ENCODE peak calls at places on chromosomes 12 and 14, in five cellular contexts. A is psoas muscle, F is stomach, U is tibial nerve, Q is body of pancreas. E is an unnamed sample. For H3K9me3 and H3K4me1, the result is how much of the 10 kb centered on the place peaks cover.

GRCh38 chr12:115261691-115262398 is 577.9 kb upstream of the TBX3 start:
- DNase-seq in A (no peak), F (no peak), U (no peak), Q (no peak), E (no peak)

GRCh38 chr12:19121449-19122018 is 8.0 kb upstream of the PLEKHA5 start:
- DNase-seq in A (no peak), F (no peak), U (no peak), Q (no peak), E (no peak)

GRCh38 chr14:98233656-98234055 is 1038.3 kb downstream of the BCL11B start:
- DNase-seq in A (no peak), F (no peak), U (no peak), Q (no peak), E (no peak)

GRCh38 chr14:89639687-89640086 is 222.7 kb upstream of the FOXN3 start:
- DNase-seq in A (no peak), F (no peak), U (no peak), Q (no peak), E (no peak)

GRCh38 chr12:68884251-68884650 is 48.7 kb downstream of the CPM start:
- DNase-seq in A (no peak), F (no peak), U (no peak), Q (no peak), E (no peak)

GRCh38 chr12:79424109-79424721 is 266.5 kb downstream of the PAWR start:
- DNase-seq in A (no peak), F (no peak), U (no peak), Q (no peak), E (no peak)

GRCh38 chr12:16359512-16360491 is 12.4 kb downstream of the MGST1 start:
- DNase-seq in A (peak), F (peak), U (peak), Q (peak), E (no peak)

GRCh38 chr14:35399083-35399807 is 5.3 kb downstream of the NFKBIA start:
- DNase-seq in A (peak), F (no peak), U (no peak), Q (no peak), E (no peak)

GRCh38 chr14:20998674-20999366 is at the start of gene SLC39A2:
- DNase-seq in A (no peak), F (no peak), U (no peak), Q (peak), E (no peak)

GRCh38 chr12:109550310-109550680 is 23.0 kb downstream of the MMAB start:
- DNase-seq in A (no peak), F (no peak), U (no peak), Q (no peak), E (no peak)

GRCh38 chr12:89796798-89797382 is 88.3 kb upstream of the ATP2B1 start:
- DNase-seq in A (no peak), F (no peak), U (no peak), Q (no peak), E (no peak)

GRCh38 chr14:32761381-32761968 is 177.2 kb upstream of the NPAS3 start:
- DNase-seq in A (no peak), F (no peak), U (no peak), Q (no peak), E (no peak)

GRCh38 chr12:88420460-88420859 is 159.8 kb downstream of the KITLG start:
- DNase-seq in A (no peak), F (no peak), U (no peak), Q (no peak), E (no peak)

GRCh38 chr12:116284401-116284800 is 6.9 kb upstream of the MED13L start:
- DNase-seq in A (no peak), F (no peak), U (no peak), Q (no peak), E (no peak)

GRCh38 chr12:59548930-59549329 is 46.9 kb upstream of the SLC16A7 start:
- DNase-seq in A (no peak), F (peak), U (no peak), Q (no peak), E (no peak)

GRCh38 chr12:85920324-85920947 is 46.3 kb downstream of the NTS start:
- DNase-seq in A (no peak), F (no peak), U (no peak), Q (no peak), E (no peak)

GRCh38 chr14:104739026-104739425 is 13.9 kb upstream of the SIVA1 start:
- DNase-seq in A (no peak), F (no peak), U (no peak), Q (no peak), E (no peak)

GRCh38 chr12:3542911-3543310 is 51.9 kb downstream of the PRMT8 start:
- DNase-seq in A (no peak), F (no peak), U (no peak), Q (no peak), E (no peak)

GRCh38 chr12:3644103-3644502 is 108.8 kb downstream of the CRACR2A start:
- DNase-seq in A (no peak), F (no peak), U (no peak), Q (no peak), E (no peak)

GRCh38 chr12:31524791-31525495 is 66.0 kb downstream of the DENND5B start:
- DNase-seq in A (no peak), F (no peak), U (no peak), Q (no peak), E (no peak)

GRCh38 chr12:54390176-54390667 is 5.7 kb upstream of the ZNF385A start:
- DNase-seq in A (peak), F (no peak), U (no peak), Q (no peak), E (no peak)

GRCh38 chr12:54392485-54393349 is 8.2 kb upstream of the ZNF385A start:
- DNase-seq in A (peak), F (no peak), U (no peak), Q (no peak), E (no peak)

GRCh38 chr12:54389139-54389508 is 4.6 kb upstream of the ZNF385A start:
- DNase-seq in A (peak), F (no peak), U (no peak), Q (no peak), E (no peak)

GRCh38 chr12:54389536-54390175 is 5.1 kb upstream of the ZNF385A start:
- DNase-seq in A (peak), F (no peak), U (no peak), Q (no peak), E (no peak)

GRCh38 chr12:54390668-54391551 is 6.4 kb upstream of the ZNF385A start:
- DNase-seq in A (peak), F (peak), U (no peak), Q (peak), E (peak)
- TF ChIP-seq CTCF in A (no peak), F (no peak), U (no peak), Q (no peak), E (no peak)

GRCh38 chr12:45034861-45035265 is 16.0 kb downstream of the DBX2 start:
- DNase-seq in A (no peak), F (no peak), U (no peak), Q (no peak), E (no peak)

GRCh38 chr12:45040977-45041376 is 9.9 kb downstream of the DBX2 start:
- DNase-seq in A (no peak), F (no peak), U (no peak), Q (no peak), E (no peak)

GRCh38 chr12:45042599-45042998 is 8.3 kb downstream of the DBX2 start:
- DNase-seq in A (no peak), F (no peak), U (no peak), Q (no peak), E (no peak)

DNA sequence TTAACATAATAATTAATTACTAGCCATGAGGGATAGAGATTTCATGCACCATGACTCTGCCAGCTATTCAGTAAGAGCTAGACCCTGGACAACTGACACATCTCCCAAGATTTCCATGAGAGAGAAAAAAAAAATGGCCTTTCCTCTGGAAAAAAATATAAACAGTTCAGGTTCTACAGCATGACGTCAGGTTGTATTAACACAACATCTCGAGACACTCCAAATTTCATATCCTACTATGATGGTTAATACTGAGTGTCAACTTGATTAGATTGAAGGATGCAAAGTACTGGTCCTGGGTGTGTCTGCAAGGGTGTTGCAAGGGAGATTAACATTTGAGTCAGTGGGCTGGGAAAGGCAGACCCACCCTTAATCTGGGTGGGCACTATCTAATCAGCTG is 11.1 kb downstream of the DBX2 start:
- DNase-seq in A (no peak), F (no peak), U (no peak), Q (no peak), E (no peak)
- H3K9me3 ChIP-seq in A (under half), F (under half), U (under half), Q (under half), E (under half)

DNA sequence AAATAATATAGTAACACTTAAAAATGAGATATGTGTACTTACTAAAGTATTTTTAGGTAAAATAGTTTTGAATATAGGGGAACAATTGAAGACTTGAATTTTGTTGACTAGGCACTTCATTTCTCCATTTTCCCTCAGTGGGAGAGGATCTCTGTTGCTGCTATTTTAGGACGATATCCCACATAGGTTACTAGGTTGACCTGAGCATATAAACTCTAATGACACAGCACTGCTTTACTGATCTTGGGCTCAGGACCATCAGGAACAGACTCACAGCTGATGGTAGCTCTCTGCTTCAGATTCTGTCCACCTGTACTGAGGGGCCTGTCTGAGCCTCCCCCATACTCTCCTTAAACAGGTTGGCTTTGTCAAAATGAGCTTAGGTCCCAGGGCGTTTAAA is 5.9 kb downstream of the NEDD1 start:
- DNase-seq in A (no peak), F (no peak), U (no peak), Q (no peak), E (no peak)
- H3K4me1 ChIP-seq in A (under half), F (under half), U (under half), Q (under half), E (under half)

GRCh38 chr12:49017764-49018281 is 753 bp downstream of the PRKAG1 start:
- DNase-seq in A (peak), F (no peak), U (no peak), Q (peak), E (no peak)
- TF ChIP-seq CTCF in A (no peak), F (peak), U (no peak), Q (no peak), E (no peak)

GRCh38 chr14:106631886-106632285 is 1105.5 kb downstream of the TMEM121 start:
- DNase-seq in A (no peak), F (no peak), U (no peak), Q (no peak), E (no peak)

GRCh38 chr14:106635569-106635968 is 1109.2 kb downstream of the TMEM121 start:
- DNase-seq in A (no peak), F (no peak), U (no peak), Q (no peak), E (no peak)
- H3K9me3 ChIP-seq in A (under half), F (under half), U (under half), Q (under half), E (under half)

DNA sequence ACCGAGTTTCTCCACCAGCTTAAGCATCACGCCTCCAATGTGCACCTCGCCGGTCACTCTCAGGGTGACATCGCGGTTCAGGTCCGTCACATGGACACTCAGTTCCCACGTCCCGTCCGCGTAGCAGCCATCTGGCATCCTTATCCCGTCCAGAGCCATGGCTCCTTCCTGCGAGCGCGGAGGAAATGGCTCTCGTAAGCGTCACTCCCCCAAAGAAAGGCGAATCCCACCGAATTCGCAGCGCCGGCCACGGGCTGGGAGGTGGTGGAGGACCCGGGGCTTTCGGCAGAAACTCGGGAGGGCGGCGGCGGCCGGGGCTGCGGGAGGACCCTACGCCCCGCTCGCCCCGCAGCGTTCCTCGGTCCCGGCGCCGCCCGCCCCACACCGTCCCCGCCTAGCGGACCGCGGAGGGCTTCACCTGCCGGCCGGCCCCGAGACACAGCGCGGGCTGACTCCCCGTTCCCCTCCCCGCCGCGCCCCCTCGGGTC is 396 bp downstream of the FERMT2 start:
- DNase-seq in A (peak), F (peak), U (no peak), Q (peak), E (peak)
- H3K4me1 ChIP-seq in A (under half), F (half or more), U (under half), Q (under half), E (under half)

GRCh38 chr12:34346372-34347034 is 324.2 kb downstream of the ALG10 start:
- DNase-seq in A (no peak), F (no peak), U (no peak), Q (no peak), E (no peak)

GRCh38 chr12:34348836-34349672 is 326.8 kb downstream of the ALG10 start:
- DNase-seq in A (no peak), F (no peak), U (no peak), Q (no peak), E (no peak)

GRCh38 chr12:34345801-34346200 is 323.5 kb downstream of the ALG10 start:
- DNase-seq in A (no peak), F (no peak), U (no peak), Q (no peak), E (no peak)

GRCh38 chr12:34348064-34348463 is 325.8 kb downstream of the ALG10 start:
- DNase-seq in A (no peak), F (no peak), U (no peak), Q (no peak), E (no peak)

GRCh38 chr12:34347367-34347766 is 325.1 kb downstream of the ALG10 start:
- DNase-seq in A (no peak), F (no peak), U (no peak), Q (no peak), E (no peak)
- TF ChIP-seq CTCF in A (no peak), F (no peak), U (no peak), Q (no peak), E (no peak)

GRCh38 chr14:53950031-53950793 is 6.4 kb downstream of the BMP4 start:
- DNase-seq in A (no peak), F (no peak), U (no peak), Q (no peak), E (peak)

GRCh38 chr14:53947452-53948180 is 9.0 kb downstream of the BMP4 start:
- DNase-seq in A (no peak), F (no peak), U (no peak), Q (no peak), E (no peak)

GRCh38 chr14:53946404-53947400 is 9.9 kb downstream of the BMP4 start:
- DNase-seq in A (no peak), F (no peak), U (no peak), Q (peak), E (peak)

GRCh38 chr14:53949201-53949600 is 7.4 kb downstream of the BMP4 start:
- DNase-seq in A (no peak), F (no peak), U (no peak), Q (no peak), E (no peak)

DNA sequence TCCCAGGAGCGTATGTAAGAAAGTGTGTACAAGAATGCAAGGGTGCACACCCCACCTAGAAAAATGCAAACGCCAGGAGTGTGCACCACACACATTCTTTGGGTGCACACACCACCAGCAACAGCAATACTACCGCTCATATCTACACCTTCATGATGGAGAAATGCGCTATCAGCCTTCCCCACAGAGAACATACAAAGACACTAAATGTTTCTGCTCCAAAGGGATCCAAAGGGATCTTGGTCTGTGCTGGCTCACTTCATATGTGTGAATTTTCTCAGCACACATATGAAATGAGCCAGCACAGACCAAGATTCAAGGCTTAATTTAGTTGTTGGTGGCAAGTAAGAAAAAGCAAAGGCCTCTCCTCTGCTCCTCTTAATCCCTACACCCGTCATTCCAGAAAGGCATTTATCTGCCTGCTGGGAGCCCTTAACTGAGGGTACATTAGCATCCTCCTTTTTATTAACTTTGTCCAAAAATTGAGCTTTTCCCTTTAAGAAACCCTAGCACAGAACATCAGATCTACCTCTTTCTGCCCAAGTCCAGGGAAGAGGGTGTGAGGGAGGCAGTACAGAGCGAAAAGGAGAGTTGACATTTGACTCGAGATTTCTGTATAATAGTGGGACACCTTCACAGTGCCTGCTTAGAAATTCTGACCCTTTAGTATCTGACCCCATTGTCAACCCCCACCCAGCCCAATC is 8.3 kb downstream of the BMP4 start:
- DNase-seq in A (no peak), F (no peak), U (no peak), Q (no peak), E (no peak)
- H3K9me3 ChIP-seq in A (under half), F (under half), U (under half), Q (under half), E (under half)

E was measured in upper lobe of left lung.